ENCODE peak calls at places on chromosomes 6 and 20, in seven cellular contexts. M is cardiac fibroblast; Y is activated CD4-positive, CD25-positive, alpha-beta regulatory T cell treated with anti-CD3 and anti-CD28 coated beads, Interleukin-2, amount 50 U/mL, for 72 hours; J is NCI-H1092 treated with DMSO at 0.1 percent for 48 hours; H is activated CD4-positive, alpha-beta T cell treated with anti-CD3 and anti-CD28 coated beads for 24 hours; C is ACHN; O is cardiac muscle cell. X is an unnamed sample.

GRCh38 chr6:15387118-15387517 is 141.2 kb downstream of the JARID2 start:
- DNase-seq in J (no peak), O (no peak), Y (no peak), H (no peak), M (no peak), C (no peak), X (no peak)

GRCh38 chr6:96836579-96837137 is 619 bp downstream of the GPR63 start:
- DNase-seq in J (peak), H (no peak), M (peak), Y (no peak), C (peak), O (peak), X (peak)

GRCh38 chr6:36757206-36757605 is 59.6 kb downstream of the RAB44 start:
- DNase-seq in H (no peak), C (no peak), O (no peak), M (no peak), Y (no peak), J (no peak), X (no peak)

GRCh38 chr6:5466459-5466858 is 205.1 kb downstream of the FARS2 start:
- DNase-seq in H (no peak), Y (no peak), J (no peak), O (no peak), M (peak), C (peak), X (no peak)

GRCh38 chr6:96124778-96125177 is 109.0 kb downstream of the FUT9 start:
- DNase-seq in C (no peak), Y (no peak), M (no peak), H (no peak), O (no peak), J (no peak), X (no peak)

GRCh38 chr6:32622545-32623401 is 14.4 kb upstream of the HLA-DQA1 start:
- DNase-seq in C (peak), M (no peak), H (peak), J (no peak), Y (peak), O (peak), X (no peak)

GRCh38 chr6:155276638-155277037 is 12.8 kb downstream of the CLDN20 start:
- DNase-seq in H (no peak), J (no peak), C (no peak), Y (no peak), M (no peak), O (no peak), X (no peak)

GRCh38 chr6:110180228-110181008 is at the start of gene CDC40:
- DNase-seq in Y (peak), H (peak), M (no peak), O (peak), C (no peak), J (peak), X (peak)

GRCh38 chr6:42460892-42461291 is 9.2 kb upstream of the TRERF1 start:
- DNase-seq in C (no peak), J (no peak), O (no peak), Y (no peak), H (no peak), M (no peak), X (no peak)

GRCh38 chr6:109978174-109979032 is at the start of gene GPR6:
- DNase-seq in C (peak), Y (peak), O (peak), M (peak), J (peak), H (peak), X (peak)

GRCh38 chr6:79028641-79029314 is 49.3 kb downstream of the PHIP start:
- DNase-seq in H (no peak), M (no peak), O (no peak), Y (no peak), J (no peak), C (no peak), X (no peak)

GRCh38 chr6:2976571-2977085 is 5.3 kb upstream of the SERPINB6 start:
- DNase-seq in Y (no peak), H (no peak), O (no peak), M (peak), C (peak), J (no peak), X (no peak)

GRCh38 chr20:24951536-24952047 is 2.5 kb downstream of the CST7 start:
- DNase-seq in J (no peak), H (no peak), O (no peak), C (no peak), M (no peak), Y (no peak), X (no peak)

GRCh38 chr6:126661646-126662045 is 321.7 kb downstream of the CENPW start:
- DNase-seq in J (no peak), H (no peak), M (peak), O (no peak), C (no peak), Y (no peak), X (no peak)

GRCh38 chr20:47770931-47771330 is 14.3 kb downstream of the SULF2 start:
- DNase-seq in O (no peak), M (no peak), H (no peak), J (no peak), C (no peak), Y (no peak), X (no peak)

GRCh38 chr6:130385059-130385695 is 19.4 kb downstream of the TMEM200A start:
- DNase-seq in C (no peak), H (no peak), Y (no peak), O (no peak), M (peak), J (no peak), X (no peak)

GRCh38 chr6:41939848-41940758 is 1.5 kb downstream of the CCND3 start:
- DNase-seq in H (no peak), Y (peak), C (no peak), O (no peak), M (peak), J (no peak), X (no peak)

GRCh38 chr20:48384147-48384818 is 443.5 kb downstream of the PREX1 start:
- DNase-seq in O (no peak), M (no peak), Y (peak), H (no peak), J (no peak), C (peak), X (no peak)